ENCODE peak calls at places on chromosomes 16 and 17, in six cellular contexts. O, R, S, E, K and G are unnamed samples.
A peak's percentile ranks its signal among the peaks of the same experiment; 100 is the strongest.

GRCh38 chr16:86664518-86665318 is 86.4 kb downstream of the FOXL1 start:
- DNase-seq in O (no peak), R (no peak), S (peak; percentile 86), E (no peak), K (no peak), G (peak; percentile 49)

GRCh38 chr17:77404812-77405581 is 264.2 kb downstream of the SEC14L1 start:
- DNase-seq in O (peak; percentile 72), R (peak; percentile 46), S (peak; percentile 95), E (no peak), K (no peak), G (peak; percentile 56)

GRCh38 chr17:17171991-17172939 is 33.9 kb downstream of the PLD6 start:
- DNase-seq in O (peak; percentile 77), R (no peak), S (no peak), E (no peak), K (no peak), G (no peak)

GRCh38 chr17:17719966-17720543 is 38.8 kb downstream of the RAI1 start:
- DNase-seq in O (no peak), R (no peak), S (no peak), E (no peak), K (no peak), G (no peak)

GRCh38 chr16:23254338-23254737 is 47.8 kb upstream of the SCNN1B start:
- DNase-seq in O (no peak), R (no peak), S (no peak), E (no peak), K (no peak), G (no peak)

GRCh38 chr16:68227183-68227793 is 8.6 kb downstream of the ESRP2 start:
- DNase-seq in O (no peak), R (no peak), S (peak; percentile 55), E (no peak), K (no peak), G (peak; percentile 19)

GRCh38 chr16:59881366-59881765 is 1147.2 kb upstream of the GOT2 start:
- DNase-seq in O (no peak), R (no peak), S (no peak), E (no peak), K (no peak), G (no peak)

GRCh38 chr16:67504190-67505021 is 21.1 kb upstream of the AGRP start:
- DNase-seq in O (peak; percentile 72), R (no peak), S (peak; percentile 83), E (no peak), K (no peak), G (no peak)

GRCh38 chr17:45785373-45786193 is 1.5 kb downstream of the CRHR1 start:
- DNase-seq in O (no peak), R (no peak), S (no peak), E (no peak), K (no peak), G (no peak)

GRCh38 chr16:152141-153128 is at the start of gene HBZ:
- DNase-seq in O (no peak), R (no peak), S (no peak), E (no peak), K (no peak), G (no peak)

DNA sequence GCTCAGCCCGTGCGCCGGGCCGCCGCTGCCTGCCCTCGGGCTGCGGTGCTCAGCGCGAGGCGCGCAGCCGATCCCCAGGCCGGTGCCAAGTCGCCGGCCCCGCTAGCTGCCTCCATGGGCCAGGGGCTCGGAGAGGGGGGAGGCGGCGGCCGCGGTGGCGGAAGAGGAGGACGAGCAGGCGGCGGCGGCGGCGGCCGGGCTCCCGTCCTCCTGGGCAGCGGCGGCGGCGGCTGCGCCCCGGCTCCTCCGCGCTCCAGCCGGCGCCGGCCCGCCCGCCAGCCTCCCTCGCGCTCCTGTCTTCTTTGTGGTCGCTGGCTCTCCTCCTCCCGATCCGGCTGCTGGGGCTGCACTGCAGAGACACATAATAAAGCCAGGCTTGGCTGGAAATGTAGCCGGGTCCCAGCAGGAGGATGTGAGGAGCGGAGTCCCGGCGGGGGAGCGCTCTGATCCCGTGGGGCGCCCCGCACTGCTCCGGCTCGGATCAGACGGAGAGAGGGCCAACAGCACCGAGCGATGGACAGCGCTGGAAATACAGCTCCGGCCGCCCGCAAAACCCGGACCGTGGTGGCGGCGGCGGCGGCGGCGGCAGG is 924 bp upstream of the ZNF423 start:
- DNase-seq in O (peak; percentile 89), R (peak; percentile 78), S (peak; percentile 79), E (peak; percentile 69), K (peak; percentile 81), G (peak; percentile 74)
- TF ChIP-seq POLR2A in O (no peak), R (peak; percentile 50), S (no peak), E (no peak), K (no peak), G (no peak)

GRCh38 chr17:81553018-81553615 is 964 bp upstream of the FAAP100 start:
- DNase-seq in O (peak; percentile 78), R (peak; percentile 61), S (peak; percentile 93), E (peak; percentile 88), K (peak; percentile 63), G (peak; percentile 83)
- TF ChIP-seq POLR2A in O (no peak), R (no peak), S (no peak), E (no peak), K (no peak), G (no peak)

DNA sequence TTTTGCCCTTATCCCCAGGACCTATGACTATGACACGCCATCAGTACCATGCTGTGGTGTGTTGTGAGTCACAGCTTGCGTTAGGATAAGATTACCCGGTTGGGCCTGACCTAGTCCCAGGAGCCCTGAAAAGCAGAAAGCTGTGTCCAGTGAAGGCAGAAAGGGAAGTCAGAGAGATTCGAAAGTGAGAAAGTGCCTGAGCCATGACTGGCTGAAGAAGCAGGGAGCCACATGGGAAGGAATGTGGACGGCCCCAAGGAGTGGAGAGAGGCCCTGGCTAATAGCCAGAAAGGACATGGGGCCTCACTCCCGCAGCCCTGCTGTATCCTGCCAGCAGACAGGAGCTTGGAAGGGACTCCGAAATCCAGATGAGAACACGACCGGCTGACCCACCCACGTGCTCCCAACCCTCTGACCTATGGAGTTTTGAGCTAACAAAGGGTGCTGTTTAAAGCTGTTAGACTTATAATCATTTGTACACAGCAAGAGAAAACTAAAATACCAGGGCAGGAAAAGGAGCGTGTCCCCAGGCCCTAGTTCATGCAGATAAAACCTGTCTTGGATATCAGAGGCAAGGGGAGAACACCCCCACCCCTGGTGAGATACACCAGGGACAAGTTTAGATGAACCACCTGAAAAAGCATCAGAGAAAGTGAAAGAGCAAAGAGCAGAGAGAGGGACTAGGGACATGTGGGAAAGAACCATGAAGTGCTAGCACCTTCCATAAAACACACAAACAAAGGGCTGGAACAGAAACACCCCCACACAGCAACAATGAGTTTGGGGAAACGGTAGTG is 115.3 kb downstream of the SLC39A11 start:
- DNase-seq in O (peak; percentile 61), R (peak; percentile 45), S (peak; percentile 47), E (no peak), K (peak; percentile 72), G (peak; percentile 67)
- TF ChIP-seq POLR2A in O (no peak), R (no peak), S (no peak), E (peak; percentile 12), K (no peak), G (no peak)

GRCh38 chr16:56653218-56653617 is 1.5 kb downstream of the MT1B start:
- DNase-seq in O (no peak), R (no peak), S (no peak), E (no peak), K (no peak), G (no peak)

GRCh38 chr16:56652600-56652999 is 914 bp downstream of the MT1B start:
- DNase-seq in O (no peak), R (no peak), S (no peak), E (no peak), K (no peak), G (no peak)

GRCh38 chr16:56662357-56663354 is 4.9 kb downstream of the MT1F start:
- DNase-seq in O (no peak), R (no peak), S (no peak), E (no peak), K (no peak), G (no peak)

GRCh38 chr16:56658476-56658875 is 717 bp downstream of the MT1F start:
- DNase-seq in O (no peak), R (no peak), S (no peak), E (no peak), K (no peak), G (no peak)

GRCh38 chr16:56657555-56658430 is at the start of gene MT1F:
- DNase-seq in O (peak; percentile 71), R (peak; percentile 36), S (peak; percentile 97), E (peak; percentile 96), K (peak; percentile 99), G (peak; percentile 98)
- TF ChIP-seq POLR2A in O (no peak), R (no peak), S (peak; percentile 79), E (no peak), K (peak; percentile 64), G (no peak)

DNA sequence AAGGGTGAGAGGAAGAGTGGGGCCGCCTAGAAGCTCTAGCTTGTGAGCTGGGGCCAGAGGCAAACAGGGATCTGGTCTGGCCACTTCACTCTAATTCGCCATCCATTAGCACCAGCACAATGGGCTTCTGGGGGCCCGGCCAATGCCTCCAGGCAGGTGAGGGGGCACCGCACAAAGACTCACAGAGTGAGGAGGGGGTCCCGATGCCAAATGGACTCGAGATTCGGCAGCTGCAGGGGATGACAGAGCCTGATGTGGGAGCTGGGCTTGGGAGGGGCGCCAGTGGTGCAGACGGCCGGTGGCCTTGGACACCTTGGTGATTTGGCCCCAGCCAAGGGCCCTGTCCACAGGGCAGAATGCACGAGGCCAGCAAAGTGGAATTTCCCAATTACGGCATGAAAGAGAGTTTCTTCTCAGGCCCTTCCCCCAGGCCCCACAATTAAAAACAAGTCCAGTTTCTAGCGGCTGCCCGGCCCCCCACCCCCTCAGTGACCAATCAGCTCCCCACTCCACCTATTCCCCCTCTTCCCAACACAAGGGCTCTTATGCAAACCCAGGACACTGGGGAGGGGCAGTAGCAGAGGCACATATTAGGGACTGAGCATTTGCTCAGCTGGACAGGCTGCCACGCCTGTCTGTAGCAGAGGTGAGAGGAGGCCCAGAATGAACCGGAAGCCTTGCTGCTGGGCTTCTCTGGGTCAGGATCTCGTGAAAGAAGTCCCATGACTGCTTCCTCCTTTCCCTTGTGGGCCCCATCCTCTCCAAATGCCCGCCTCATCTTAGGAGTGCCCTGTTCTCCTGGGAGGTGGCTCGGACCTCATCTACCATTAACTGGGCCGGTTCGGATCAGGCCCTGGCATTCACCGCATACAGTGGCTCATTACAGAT is 39.4 kb upstream of the MTSS2 start:
- DNase-seq in O (peak; percentile 69), R (peak; percentile 69), S (peak; percentile 58), E (no peak), K (peak; percentile 93), G (no peak)
- TF ChIP-seq POLR2A in O (no peak), R (no peak), S (no peak), E (no peak), K (peak; percentile 79), G (no peak)

GRCh38 chr16:85555549-85556455 is 57.3 kb upstream of the GSE1 start:
- DNase-seq in O (peak; percentile 35), R (peak; percentile 55), S (peak; percentile 84), E (no peak), K (no peak), G (peak; percentile 55)
- TF ChIP-seq POLR2A in O (no peak), R (no peak), S (peak; percentile 53), E (no peak), K (no peak), G (no peak)